ENCODE peak calls at places on chromosomes 11 and 22, in eight cellular contexts. One of them, this sample, is unnamed.

GRCh38 chr11:90532125-90532524 is 309.3 kb upstream of the CHORDC1 start:
- DNase-seq in NCI-H2029: no peak
- DNase-seq in gastrocnemius medialis: no peak
- DNase-seq in body of pancreas: no peak
- DNase-seq in NCI-H187: no peak
- DNase-seq in thoracic aorta: no peak
- DNase-seq in memory B cell: no peak
- DNase-seq in lung microvascular endothelial cell: no peak
- DNase-seq in this sample: no peak

GRCh38 chr11:88402192-88402715 is 64.7 kb upstream of the CTSC start:
- DNase-seq in NCI-H2029: no peak
- DNase-seq in gastrocnemius medialis: no peak
- DNase-seq in body of pancreas: no peak
- DNase-seq in NCI-H187: no peak
- DNase-seq in thoracic aorta: no peak
- DNase-seq in memory B cell: no peak
- DNase-seq in lung microvascular endothelial cell: peak
- DNase-seq in this sample: no peak

GRCh38 chr22:25447689-25448434 is 116.6 kb upstream of the GRK3 start:
- DNase-seq in NCI-H2029: peak
- DNase-seq in gastrocnemius medialis: peak
- DNase-seq in body of pancreas: peak
- DNase-seq in NCI-H187: peak
- DNase-seq in thoracic aorta: peak
- DNase-seq in memory B cell: peak
- DNase-seq in lung microvascular endothelial cell: peak
- DNase-seq in this sample: peak

GRCh38 chr11:72736452-72737069 is 15.6 kb downstream of the ARAP1 start:
- DNase-seq in NCI-H2029: no peak
- DNase-seq in gastrocnemius medialis: peak
- DNase-seq in body of pancreas: peak
- DNase-seq in NCI-H187: no peak
- DNase-seq in thoracic aorta: no peak
- DNase-seq in memory B cell: peak
- DNase-seq in lung microvascular endothelial cell: peak
- DNase-seq in this sample: no peak

GRCh38 chr11:19753451-19754041 is 40.9 kb downstream of the NAV2 start:
- DNase-seq in NCI-H2029: peak
- DNase-seq in gastrocnemius medialis: no peak
- DNase-seq in body of pancreas: no peak
- DNase-seq in NCI-H187: no peak
- DNase-seq in thoracic aorta: no peak
- DNase-seq in memory B cell: no peak
- DNase-seq in lung microvascular endothelial cell: no peak
- DNase-seq in this sample: peak

GRCh38 chr11:92180664-92181251 is 43.9 kb upstream of the FAT3 start:
- DNase-seq in NCI-H2029: no peak
- DNase-seq in gastrocnemius medialis: no peak
- DNase-seq in body of pancreas: no peak
- DNase-seq in NCI-H187: no peak
- DNase-seq in thoracic aorta: no peak
- DNase-seq in memory B cell: no peak
- DNase-seq in lung microvascular endothelial cell: no peak
- DNase-seq in this sample: no peak

GRCh38 chr11:108220721-108221346 is 1.6 kb downstream of the NPAT start:
- DNase-seq in NCI-H2029: no peak
- DNase-seq in gastrocnemius medialis: no peak
- DNase-seq in body of pancreas: no peak
- DNase-seq in NCI-H187: no peak
- DNase-seq in thoracic aorta: no peak
- DNase-seq in memory B cell: no peak
- DNase-seq in lung microvascular endothelial cell: peak
- DNase-seq in this sample: no peak

GRCh38 chr22:23143119-23143518 is 1.3 kb upstream of the RSPH14 start:
- DNase-seq in NCI-H2029: no peak
- DNase-seq in gastrocnemius medialis: no peak
- DNase-seq in body of pancreas: no peak
- DNase-seq in NCI-H187: no peak
- DNase-seq in thoracic aorta: no peak
- DNase-seq in memory B cell: no peak
- DNase-seq in lung microvascular endothelial cell: no peak
- DNase-seq in this sample: no peak

GRCh38 chr22:35947794-35948425 is 80.7 kb downstream of the RBFOX2 start:
- DNase-seq in NCI-H2029: no peak
- DNase-seq in gastrocnemius medialis: no peak
- DNase-seq in body of pancreas: no peak
- DNase-seq in NCI-H187: no peak
- DNase-seq in thoracic aorta: no peak
- DNase-seq in memory B cell: no peak
- DNase-seq in lung microvascular endothelial cell: no peak
- DNase-seq in this sample: no peak

GRCh38 chr22:49178246-49179005 is 649.2 kb downstream of the BRD1 start:
- DNase-seq in NCI-H2029: no peak
- DNase-seq in gastrocnemius medialis: no peak
- DNase-seq in body of pancreas: no peak
- DNase-seq in NCI-H187: no peak
- DNase-seq in thoracic aorta: no peak
- DNase-seq in memory B cell: no peak
- DNase-seq in lung microvascular endothelial cell: no peak
- DNase-seq in this sample: no peak

GRCh38 chr22:17921871-17922821 is 102.2 kb downstream of the MICAL3 start:
- DNase-seq in NCI-H2029: no peak
- DNase-seq in gastrocnemius medialis: no peak
- DNase-seq in body of pancreas: no peak
- DNase-seq in NCI-H187: no peak
- DNase-seq in thoracic aorta: no peak
- DNase-seq in memory B cell: no peak
- DNase-seq in lung microvascular endothelial cell: no peak
- DNase-seq in this sample: no peak

GRCh38 chr22:24059121-24059520 is 48.0 kb downstream of the CABIN1 start:
- DNase-seq in NCI-H2029: no peak
- DNase-seq in gastrocnemius medialis: peak
- DNase-seq in body of pancreas: peak
- DNase-seq in NCI-H187: no peak
- DNase-seq in thoracic aorta: peak
- DNase-seq in memory B cell: no peak
- DNase-seq in lung microvascular endothelial cell: no peak
- DNase-seq in this sample: no peak

GRCh38 chr11:35725880-35726279 is 63.3 kb downstream of the TRIM44 start:
- DNase-seq in NCI-H2029: peak
- DNase-seq in gastrocnemius medialis: peak
- DNase-seq in body of pancreas: no peak
- DNase-seq in NCI-H187: no peak
- DNase-seq in thoracic aorta: no peak
- DNase-seq in memory B cell: no peak
- DNase-seq in lung microvascular endothelial cell: peak
- DNase-seq in this sample: no peak

GRCh38 chr11:61739413-61739812 is 13.0 kb upstream of the MYRF start:
- DNase-seq in NCI-H2029: no peak
- DNase-seq in gastrocnemius medialis: no peak
- DNase-seq in body of pancreas: no peak
- DNase-seq in NCI-H187: no peak
- DNase-seq in thoracic aorta: no peak
- DNase-seq in memory B cell: no peak
- DNase-seq in lung microvascular endothelial cell: no peak
- DNase-seq in this sample: no peak

GRCh38 chr22:48379371-48379770 is 1448.3 kb downstream of the BRD1 start:
- DNase-seq in NCI-H2029: no peak
- DNase-seq in gastrocnemius medialis: no peak
- DNase-seq in body of pancreas: no peak
- DNase-seq in NCI-H187: no peak
- DNase-seq in thoracic aorta: no peak
- DNase-seq in memory B cell: no peak
- DNase-seq in lung microvascular endothelial cell: no peak
- DNase-seq in this sample: no peak

GRCh38 chr22:23047265-23047664 is 23.1 kb upstream of the GNAZ start:
- DNase-seq in NCI-H2029: no peak
- DNase-seq in gastrocnemius medialis: no peak
- DNase-seq in body of pancreas: no peak
- DNase-seq in NCI-H187: no peak
- DNase-seq in thoracic aorta: no peak
- DNase-seq in memory B cell: no peak
- DNase-seq in lung microvascular endothelial cell: no peak
- DNase-seq in this sample: no peak

GRCh38 chr11:64245797-64246623 is 733 bp downstream of the PPP1R14B start:
- DNase-seq in NCI-H2029: peak
- DNase-seq in gastrocnemius medialis: peak
- DNase-seq in body of pancreas: peak
- DNase-seq in NCI-H187: no peak
- DNase-seq in thoracic aorta: peak
- DNase-seq in memory B cell: no peak
- DNase-seq in lung microvascular endothelial cell: peak
- DNase-seq in this sample: peak

GRCh38 chr11:75859614-75860013 is 44.6 kb downstream of the UVRAG start:
- DNase-seq in NCI-H2029: no peak
- DNase-seq in gastrocnemius medialis: no peak
- DNase-seq in body of pancreas: no peak
- DNase-seq in NCI-H187: no peak
- DNase-seq in thoracic aorta: no peak
- DNase-seq in memory B cell: no peak
- DNase-seq in lung microvascular endothelial cell: no peak
- DNase-seq in this sample: no peak

GRCh38 chr11:65719887-65720236 is 736 bp downstream of the RNASEH2C start:
- DNase-seq in NCI-H2029: no peak
- DNase-seq in gastrocnemius medialis: no peak
- DNase-seq in body of pancreas: no peak
- DNase-seq in NCI-H187: no peak
- DNase-seq in thoracic aorta: no peak
- DNase-seq in memory B cell: no peak
- DNase-seq in lung microvascular endothelial cell: peak
- DNase-seq in this sample: no peak

GRCh38 chr11:5967708-5968107 is 586 bp downstream of the OR56A5 start:
- DNase-seq in NCI-H2029: no peak
- DNase-seq in gastrocnemius medialis: no peak
- DNase-seq in body of pancreas: no peak
- DNase-seq in NCI-H187: no peak
- DNase-seq in thoracic aorta: no peak
- DNase-seq in memory B cell: no peak
- DNase-seq in lung microvascular endothelial cell: no peak
- DNase-seq in this sample: no peak

GRCh38 chr11:43508511-43508918 is 149.8 kb downstream of the TTC17 start:
- DNase-seq in NCI-H2029: no peak
- DNase-seq in gastrocnemius medialis: no peak
- DNase-seq in body of pancreas: no peak
- DNase-seq in NCI-H187: no peak
- DNase-seq in thoracic aorta: no peak
- DNase-seq in memory B cell: no peak
- DNase-seq in lung microvascular endothelial cell: no peak
- DNase-seq in this sample: no peak

GRCh38 chr22:29343313-29343805 is 27.9 kb upstream of the RASL10A start:
- DNase-seq in NCI-H2029: peak
- DNase-seq in gastrocnemius medialis: no peak
- DNase-seq in body of pancreas: peak
- DNase-seq in NCI-H187: no peak
- DNase-seq in thoracic aorta: no peak
- DNase-seq in memory B cell: no peak
- DNase-seq in lung microvascular endothelial cell: no peak
- DNase-seq in this sample: no peak

GRCh38 chr11:134069426-134069921 is 602 bp downstream of the JAM3 start:
- DNase-seq in NCI-H2029: no peak
- DNase-seq in gastrocnemius medialis: no peak
- DNase-seq in body of pancreas: no peak
- DNase-seq in NCI-H187: peak
- DNase-seq in thoracic aorta: no peak
- DNase-seq in memory B cell: no peak
- DNase-seq in lung microvascular endothelial cell: peak
- DNase-seq in this sample: no peak

GRCh38 chr11:104093426-104094280 is 57.2 kb downstream of the DDI1 start:
- DNase-seq in NCI-H2029: no peak
- DNase-seq in gastrocnemius medialis: no peak
- DNase-seq in body of pancreas: no peak
- DNase-seq in NCI-H187: no peak
- DNase-seq in thoracic aorta: no peak
- DNase-seq in memory B cell: no peak
- DNase-seq in lung microvascular endothelial cell: no peak
- DNase-seq in this sample: no peak

GRCh38 chr22:19874307-19875060 is 19.8 kb upstream of the GNB1L start:
- DNase-seq in NCI-H2029: peak
- DNase-seq in gastrocnemius medialis: peak
- DNase-seq in body of pancreas: no peak
- DNase-seq in NCI-H187: peak
- DNase-seq in thoracic aorta: no peak
- DNase-seq in memory B cell: no peak
- DNase-seq in lung microvascular endothelial cell: peak
- DNase-seq in this sample: peak

GRCh38 chr22:37130031-37130430 is 19.7 kb downstream of the IL2RB start:
- DNase-seq in NCI-H2029: no peak
- DNase-seq in gastrocnemius medialis: no peak
- DNase-seq in body of pancreas: no peak
- DNase-seq in NCI-H187: no peak
- DNase-seq in thoracic aorta: no peak
- DNase-seq in memory B cell: no peak
- DNase-seq in lung microvascular endothelial cell: no peak
- DNase-seq in this sample: no peak

GRCh38 chr11:45590743-45591142 is 74.7 kb downstream of the CHST1 start:
- DNase-seq in NCI-H2029: no peak
- DNase-seq in gastrocnemius medialis: no peak
- DNase-seq in body of pancreas: no peak
- DNase-seq in NCI-H187: no peak
- DNase-seq in thoracic aorta: peak
- DNase-seq in memory B cell: no peak
- DNase-seq in lung microvascular endothelial cell: no peak
- DNase-seq in this sample: no peak

GRCh38 chr11:35272391-35272821 is 133.4 kb downstream of the CD44 start:
- DNase-seq in NCI-H2029: no peak
- DNase-seq in gastrocnemius medialis: no peak
- DNase-seq in body of pancreas: no peak
- DNase-seq in NCI-H187: no peak
- DNase-seq in thoracic aorta: no peak
- DNase-seq in memory B cell: no peak
- DNase-seq in lung microvascular endothelial cell: no peak
- DNase-seq in this sample: no peak

GRCh38 chr22:17878970-17879369 is 104.7 kb upstream of the BID start:
- DNase-seq in NCI-H2029: no peak
- DNase-seq in gastrocnemius medialis: no peak
- DNase-seq in body of pancreas: no peak
- DNase-seq in NCI-H187: no peak
- DNase-seq in thoracic aorta: no peak
- DNase-seq in memory B cell: no peak
- DNase-seq in lung microvascular endothelial cell: no peak
- DNase-seq in this sample: no peak

GRCh38 chr22:36143956-36144355 is 16.6 kb downstream of the APOL3 start:
- DNase-seq in NCI-H2029: no peak
- DNase-seq in gastrocnemius medialis: no peak
- DNase-seq in body of pancreas: no peak
- DNase-seq in NCI-H187: no peak
- DNase-seq in thoracic aorta: no peak
- DNase-seq in memory B cell: no peak
- DNase-seq in lung microvascular endothelial cell: no peak
- DNase-seq in this sample: no peak

GRCh38 chr11:130457909-130458729 is 9.7 kb downstream of the ADAMTS15 start:
- DNase-seq in NCI-H2029: no peak
- DNase-seq in gastrocnemius medialis: no peak
- DNase-seq in body of pancreas: no peak
- DNase-seq in NCI-H187: no peak
- DNase-seq in thoracic aorta: no peak
- DNase-seq in memory B cell: no peak
- DNase-seq in lung microvascular endothelial cell: no peak
- DNase-seq in this sample: no peak

GRCh38 chr11:93718057-93718563 is 23.2 kb downstream of the TAF1D start:
- DNase-seq in NCI-H2029: no peak
- DNase-seq in gastrocnemius medialis: no peak
- DNase-seq in body of pancreas: no peak
- DNase-seq in NCI-H187: no peak
- DNase-seq in thoracic aorta: no peak
- DNase-seq in memory B cell: peak
- DNase-seq in lung microvascular endothelial cell: peak
- DNase-seq in this sample: no peak

GRCh38 chr11:10351768-10352641 is 47.1 kb downstream of the ADM start:
- DNase-seq in NCI-H2029: peak
- DNase-seq in gastrocnemius medialis: peak
- DNase-seq in body of pancreas: peak
- DNase-seq in NCI-H187: no peak
- DNase-seq in thoracic aorta: peak
- DNase-seq in memory B cell: no peak
- DNase-seq in lung microvascular endothelial cell: peak
- DNase-seq in this sample: peak

GRCh38 chr22:36244522-36245391 is 5.4 kb upstream of the APOL2 start:
- DNase-seq in NCI-H2029: no peak
- DNase-seq in gastrocnemius medialis: peak
- DNase-seq in body of pancreas: peak
- DNase-seq in NCI-H187: no peak
- DNase-seq in thoracic aorta: no peak
- DNase-seq in memory B cell: no peak
- DNase-seq in lung microvascular endothelial cell: no peak
- DNase-seq in this sample: no peak

This sample was measured in DMS153.